ENCODE peak calls at places on chromosomes 3 and 15, in nine cellular contexts. O is H1, U is hepatocyte, H is mammary epithelial cell, A is GM23338, L is GM12878, D is HepG2, J is HCT116, F is keratinocyte. Y is an unnamed sample.

GRCh38 chr3:189862385-189863023 is 231.3 kb downstream of the TP63 start:
- DNase-seq in A (no peak), H (peak), U (no peak), F (peak), O (no peak), J (no peak), D (no peak), L (no peak), Y (no peak)

GRCh38 chr3:43361077-43361476 is 74.7 kb downstream of the SNRK start:
- DNase-seq in F (no peak), A (peak), U (no peak), H (no peak), J (no peak), D (no peak), O (no peak), L (no peak), Y (no peak)

GRCh38 chr3:77139665-77140064 is 99.8 kb downstream of the ROBO2 start:
- DNase-seq in A (no peak), L (no peak), U (no peak), O (no peak), H (no peak), F (no peak), J (no peak), D (no peak), Y (no peak)

GRCh38 chr3:51967384-51968174 is at the start of gene PCBP4:
- DNase-seq in D (peak), A (peak), H (no peak), O (no peak), J (no peak), U (peak), F (no peak), L (no peak), Y (peak)

GRCh38 chr3:59566481-59566975 is 516.7 kb upstream of the CFAP20DC start:
- DNase-seq in L (peak), O (no peak), A (no peak), J (no peak), F (peak), H (peak), D (no peak), U (no peak), Y (no peak)

GRCh38 chr3:100467133-100467532 is 25.3 kb upstream of the TMEM45A start:
- DNase-seq in O (no peak), J (no peak), A (no peak), L (no peak), F (no peak), U (no peak), D (no peak), H (no peak), Y (no peak)

GRCh38 chr3:46716461-46717441 is 918 bp downstream of the PRSS50 start:
- DNase-seq in D (no peak), A (no peak), O (no peak), U (no peak), F (no peak), J (no peak), L (no peak), H (no peak), Y (no peak)

GRCh38 chr3:78221796-78222195 is 1181.9 kb downstream of the ROBO2 start:
- DNase-seq in U (no peak), H (peak), F (no peak), A (no peak), J (no peak), O (no peak), D (no peak), L (no peak), Y (no peak)

GRCh38 chr3:177597325-177598109 is 400.2 kb upstream of the TBL1XR1 start:
- DNase-seq in D (no peak), U (peak), A (no peak), O (no peak), H (peak), F (no peak), J (no peak), L (no peak), Y (peak)

GRCh38 chr3:94294806-94295205 is 231.9 kb downstream of the NSUN3 start:
- DNase-seq in J (no peak), U (no peak), D (no peak), O (no peak), L (no peak), A (no peak), H (no peak), F (no peak), Y (no peak)

GRCh38 chr3:115659253-115659652 is 35.9 kb downstream of the GAP43 start:
- DNase-seq in D (no peak), U (no peak), A (no peak), O (no peak), F (no peak), J (no peak), H (no peak), L (no peak), Y (peak)

GRCh38 chr15:99447497-99448371 is 118.0 kb upstream of the MEF2A start:
- DNase-seq in U (no peak), A (peak), H (no peak), F (no peak), O (no peak), J (no peak), L (no peak), D (no peak), Y (no peak)

GRCh38 chr15:57445872-57446271 is 69.6 kb downstream of the CGNL1 start:
- DNase-seq in U (no peak), J (no peak), L (no peak), D (no peak), F (no peak), O (no peak), A (peak), H (no peak), Y (peak)

GRCh38 chr15:85419200-85419599 is 38.8 kb downstream of the AKAP13 start:
- DNase-seq in F (no peak), D (no peak), O (no peak), J (no peak), U (no peak), L (no peak), H (no peak), A (no peak), Y (no peak)

GRCh38 chr3:14143826-14144225 is 19.0 kb downstream of the TMEM43 start:
- DNase-seq in J (no peak), D (peak), H (peak), U (peak), L (no peak), A (peak), F (no peak), O (no peak), Y (peak)

GRCh38 chr15:58404722-58405121 is 27.1 kb upstream of the LIPC start:
- DNase-seq in H (no peak), O (no peak), U (no peak), F (no peak), J (no peak), D (no peak), L (no peak), A (no peak), Y (no peak)

GRCh38 chr15:99704444-99704838 is 28.8 kb downstream of the LYSMD4 start:
- DNase-seq in F (peak), J (peak), D (peak), U (peak), H (peak), L (peak), A (peak), O (no peak), Y (peak)

GRCh38 chr3:64235605-64236004 is 10.3 kb upstream of the PRICKLE2 start:
- DNase-seq in A (no peak), H (no peak), F (no peak), L (no peak), D (no peak), O (no peak), J (no peak), U (no peak), Y (no peak)

GRCh38 chr3:128052831-128053419 is 688 bp downstream of the SEC61A1 start:
- DNase-seq in D (peak), H (no peak), U (peak), L (no peak), F (no peak), A (no peak), O (no peak), J (no peak), Y (peak)

GRCh38 chr3:46208167-46208704 is at the start of gene CCR1:
- DNase-seq in O (peak), F (no peak), H (peak), D (peak), U (peak), A (peak), J (peak), L (peak), Y (peak)

GRCh38 chr3:141647562-141647915 is 90.6 kb upstream of the RNF7 start:
- DNase-seq in U (no peak), J (no peak), D (no peak), A (no peak), F (no peak), H (no peak), L (no peak), O (no peak), Y (no peak)

GRCh38 chr3:194177156-194177555 is 41.2 kb downstream of the HES1 start:
- DNase-seq in L (no peak), H (no peak), F (no peak), A (no peak), J (no peak), U (no peak), O (no peak), D (no peak), Y (no peak)

GRCh38 chr3:194178128-194178527 is 42.2 kb downstream of the HES1 start:
- DNase-seq in D (no peak), H (no peak), L (no peak), U (no peak), A (no peak), O (no peak), F (no peak), J (no peak), Y (no peak)

GRCh38 chr3:194176274-194176991 is 40.5 kb downstream of the HES1 start:
- DNase-seq in L (no peak), O (no peak), F (no peak), J (no peak), D (no peak), H (no peak), A (peak), U (peak), Y (no peak)

GRCh38 chr3:194181612-194182011 is 45.7 kb downstream of the HES1 start:
- DNase-seq in L (no peak), F (no peak), U (no peak), J (no peak), D (no peak), O (no peak), A (no peak), H (no peak), Y (no peak)

GRCh38 chr3:194178693-194179092 is 42.7 kb downstream of the HES1 start:
- DNase-seq in J (no peak), U (no peak), L (no peak), D (no peak), H (no peak), F (no peak), O (no peak), A (no peak), Y (no peak)
- H2AFZ ChIP-seq in J (no peak), U (no peak), L (no peak), D (no peak), H (no peak), F (no peak), O (no peak), A (no peak), Y (no peak)

GRCh38 chr3:196867155-196867506 is 589 bp upstream of the SENP5 start:
- DNase-seq in U (no peak), F (no peak), D (no peak), A (no peak), O (no peak), L (no peak), H (no peak), J (no peak), Y (no peak)
- H3K4me3 ChIP-seq in U (peak), F (peak), D (peak), A (peak), O (peak), L (peak), H (peak), J (peak), Y (peak)

GRCh38 chr3:50333744-50334328 is 5.8 kb upstream of the TUSC2 start:
- DNase-seq in U (no peak), F (no peak), D (no peak), O (no peak), H (no peak), A (no peak), L (no peak), J (no peak), Y (peak)

GRCh38 chr3:50337175-50337861 is 3.3 kb downstream of the RASSF1 start:
- DNase-seq in F (peak), L (peak), A (peak), D (peak), H (peak), U (peak), J (peak), O (peak), Y (peak)

GRCh38 chr3:50338989-50339388 is 1.6 kb downstream of the RASSF1 start:
- DNase-seq in O (no peak), A (no peak), H (no peak), J (no peak), L (no peak), D (no peak), F (no peak), U (no peak), Y (no peak)

GRCh38 chr3:50334339-50335075 is 6.1 kb downstream of the RASSF1 start:
- DNase-seq in A (no peak), D (no peak), F (no peak), L (no peak), O (no peak), J (no peak), H (no peak), U (no peak), Y (no peak)

GRCh38 chr3:50336452-50337174 is 4.0 kb downstream of the RASSF1 start:
- DNase-seq in J (no peak), F (no peak), O (no peak), U (no peak), D (no peak), L (no peak), H (peak), A (peak), Y (peak)
- H2AFZ ChIP-seq in J (no peak), F (peak), O (peak), U (peak), D (no peak), L (peak), H (peak), A (peak), Y (no peak)

GRCh38 chr3:24495334-24495994 is 814 bp upstream of the THRB start:
- DNase-seq in A (peak), F (no peak), J (peak), L (no peak), H (peak), O (no peak), U (peak), D (peak), Y (no peak)

GRCh38 chr3:24496529-24497482 is 2.2 kb upstream of the THRB start:
- DNase-seq in D (peak), J (peak), L (no peak), A (peak), F (no peak), H (no peak), U (peak), O (no peak), Y (peak)

GRCh38 chr3:24494616-24495333 is at the start of gene THRB:
- DNase-seq in F (no peak), D (peak), O (no peak), J (peak), U (peak), H (peak), A (peak), L (no peak), Y (peak)

GRCh38 chr3:24492971-24493551 is 1.6 kb downstream of the THRB start:
- DNase-seq in L (no peak), O (no peak), A (no peak), U (no peak), D (no peak), H (no peak), F (no peak), J (no peak), Y (no peak)

GRCh38 chr3:24493951-24494615 is 567 bp downstream of the THRB start:
- DNase-seq in D (peak), H (peak), J (no peak), F (no peak), U (peak), O (no peak), A (peak), L (no peak), Y (peak)
- H3K4me3 ChIP-seq in D (peak), H (peak), J (peak), F (peak), U (peak), O (peak), A (peak), L (no peak), Y (peak)

Y was measured in fibroblast of lung.